ENCODE peak calls at places on chromosomes 1 and 21, in six cellular contexts. P, T, W, B, R and M are unnamed samples.

GRCh38 chr1:189939967-189940366 is 537.7 kb downstream of the BRINP3 start:
- DNase-seq in P (no peak), T (peak), W (peak), B (no peak), R (peak), M (no peak)

GRCh38 chr21:31622397-31622796 is 37.1 kb upstream of the SOD1 start:
- DNase-seq in P (no peak), T (no peak), W (no peak), B (no peak), R (no peak), M (no peak)

GRCh38 chr1:99728494-99729235 is 37.8 kb downstream of the FRRS1 start:
- DNase-seq in P (no peak), T (no peak), W (peak), B (no peak), R (peak), M (no peak)

GRCh38 chr21:31042080-31042464 is 3.8 kb upstream of the KRTAP19-8 start:
- DNase-seq in P (no peak), T (no peak), W (no peak), B (no peak), R (no peak), M (no peak)

GRCh38 chr1:211328866-211329265 is 2.2 kb downstream of the TRAF5 start:
- DNase-seq in P (no peak), T (no peak), W (no peak), B (no peak), R (no peak), M (no peak)

GRCh38 chr21:46515109-46515508 is 56.4 kb downstream of the DIP2A start:
- DNase-seq in P (no peak), T (peak), W (peak), B (peak), R (no peak), M (no peak)

GRCh38 chr1:53085405-53085804 is 23.4 kb downstream of the PODN start:
- DNase-seq in P (no peak), T (no peak), W (no peak), B (no peak), R (no peak), M (no peak)

GRCh38 chr1:39050001-39050400 is 23.9 kb downstream of the NDUFS5 start:
- DNase-seq in P (no peak), T (no peak), W (no peak), B (no peak), R (no peak), M (no peak)

GRCh38 chr1:47537966-47538365 is 100.1 kb downstream of the FOXD2 start:
- DNase-seq in P (no peak), T (no peak), W (no peak), B (no peak), R (no peak), M (no peak)

GRCh38 chr1:38455829-38456563 is 403.6 kb downstream of the RRAGC start:
- DNase-seq in P (no peak), T (no peak), W (peak), B (no peak), R (no peak), M (no peak)

GRCh38 chr21:33945652-33946270 is 30.2 kb upstream of the ATP5PO start:
- DNase-seq in P (no peak), T (no peak), W (no peak), B (no peak), R (no peak), M (no peak)

GRCh38 chr1:153848805-153849204 is 73.6 kb downstream of the SLC27A3 start:
- DNase-seq in P (no peak), T (no peak), W (no peak), B (no peak), R (no peak), M (no peak)

GRCh38 chr21:22120616-22121266 is 1122.5 kb downstream of the NCAM2 start:
- DNase-seq in P (no peak), T (peak), W (peak), B (no peak), R (peak), M (no peak)

DNA sequence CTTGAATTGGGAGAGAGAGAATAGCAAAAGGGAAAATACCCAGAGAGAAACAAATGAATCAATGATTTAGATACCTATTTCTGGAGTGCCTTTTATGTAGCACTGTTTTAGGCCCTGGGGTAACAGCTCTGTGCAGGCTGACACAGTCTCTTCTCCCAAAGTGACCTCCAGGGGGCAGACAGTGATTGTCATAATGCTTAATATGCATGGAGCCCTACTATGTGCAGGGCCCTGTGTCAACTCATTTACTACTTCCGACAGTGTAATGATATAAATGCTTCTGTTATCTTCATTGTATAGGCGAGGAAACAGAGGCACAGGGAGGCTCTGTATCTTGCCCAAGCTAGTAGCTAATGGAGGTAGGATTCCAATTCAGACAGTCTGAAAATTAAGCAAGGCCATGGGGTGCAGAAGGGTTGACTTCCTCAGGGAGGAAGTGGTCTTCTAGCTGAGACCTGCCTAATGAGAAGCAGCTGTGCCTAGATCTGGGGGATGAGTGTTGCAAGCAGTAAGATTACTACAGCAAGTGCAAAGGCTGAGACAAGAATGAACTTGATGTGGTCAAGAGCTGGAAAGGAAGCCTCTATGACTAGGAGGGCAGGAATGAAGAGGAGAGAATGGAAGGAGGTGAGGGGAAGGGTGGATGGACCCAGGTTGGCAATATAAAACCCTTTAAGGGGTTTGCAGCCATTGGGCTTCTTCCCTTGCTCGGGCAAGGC is 16.2 kb upstream of the SERINC2 start:
- DNase-seq in P (no peak), T (peak), W (peak), B (no peak), R (no peak), M (peak)
- TF ChIP-seq CTCF in P (peak), T (peak), W (peak), B (no peak), R (peak), M (peak)

GRCh38 chr1:59678065-59678808 is 136.5 kb upstream of the HOOK1 start:
- DNase-seq in P (no peak), T (no peak), W (peak), B (no peak), R (no peak), M (no peak)
- H3K4me3 ChIP-seq in P (no peak), T (no peak), W (no peak), B (no peak), R (no peak), M (no peak)

DNA sequence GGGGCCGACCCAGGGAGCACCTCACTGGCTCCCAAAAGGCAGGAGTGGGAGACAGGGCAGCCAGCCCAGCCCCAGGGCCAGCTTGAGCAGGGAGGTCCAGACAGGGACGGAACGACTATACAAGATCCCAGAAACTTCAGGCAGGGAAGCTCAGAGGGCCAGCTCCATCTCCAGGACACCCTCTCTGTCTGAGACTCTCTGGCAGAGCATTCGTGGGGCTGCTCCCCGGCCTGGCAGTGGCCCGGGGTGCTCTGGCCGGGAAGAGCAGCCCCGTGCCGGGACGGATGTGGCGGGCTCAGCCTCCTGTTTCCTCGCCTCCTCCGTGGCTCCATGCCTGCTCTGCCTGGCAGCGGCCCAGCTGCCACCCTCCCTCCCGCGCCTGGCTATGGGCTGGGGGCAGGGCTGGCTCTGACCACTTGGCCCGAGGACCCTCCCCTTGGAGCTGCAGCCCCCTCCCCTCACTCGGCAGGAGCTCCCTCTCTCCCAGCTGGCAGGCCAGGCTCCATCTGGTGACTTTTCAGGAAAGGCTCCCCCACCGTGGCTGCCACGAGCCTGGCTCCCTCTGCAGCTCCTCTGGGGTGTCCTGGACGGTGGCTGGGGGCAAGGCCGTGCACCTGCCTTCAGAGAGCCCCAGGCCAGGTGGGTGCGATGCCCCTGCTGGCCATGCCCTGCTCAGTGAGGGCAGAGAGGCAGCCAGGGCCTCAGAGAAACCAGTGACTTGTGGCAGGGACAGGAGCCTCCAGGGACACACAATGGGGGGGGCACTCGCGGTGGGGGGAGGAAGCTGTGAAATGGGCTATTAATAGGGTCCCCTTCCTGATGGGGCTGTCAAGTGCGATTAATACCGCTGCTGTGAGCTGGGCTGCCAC is 5.6 kb upstream of the PLCH2 start:
- DNase-seq in P (no peak), T (no peak), W (no peak), B (no peak), R (no peak), M (no peak)
- TF ChIP-seq CTCF in P (no peak), T (no peak), W (no peak), B (no peak), R (no peak), M (no peak)

DNA sequence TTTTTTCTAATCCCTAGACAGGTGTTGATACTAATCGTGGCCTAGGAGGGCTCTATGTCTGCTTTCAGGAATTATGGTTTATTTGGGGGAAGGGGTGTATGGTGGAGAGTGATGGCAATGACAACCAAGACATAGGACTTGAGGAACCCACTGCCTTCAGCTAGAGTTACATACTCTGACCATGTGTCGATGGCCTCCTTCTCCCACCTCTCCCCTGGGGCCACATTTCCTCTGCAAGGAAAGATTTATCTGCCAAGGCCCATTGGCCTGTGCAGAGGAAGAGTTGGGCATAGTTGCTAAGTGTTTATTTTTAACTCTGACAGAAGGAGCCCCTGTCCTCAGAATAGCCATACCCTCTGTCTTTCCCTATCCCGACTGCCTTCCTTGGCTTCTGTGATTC is 9.4 kb downstream of the MAPKAPK2 start:
- DNase-seq in P (no peak), T (no peak), W (no peak), B (no peak), R (no peak), M (no peak)
- H3K4me3 ChIP-seq in P (no peak), T (no peak), W (no peak), B (no peak), R (no peak), M (no peak)

DNA sequence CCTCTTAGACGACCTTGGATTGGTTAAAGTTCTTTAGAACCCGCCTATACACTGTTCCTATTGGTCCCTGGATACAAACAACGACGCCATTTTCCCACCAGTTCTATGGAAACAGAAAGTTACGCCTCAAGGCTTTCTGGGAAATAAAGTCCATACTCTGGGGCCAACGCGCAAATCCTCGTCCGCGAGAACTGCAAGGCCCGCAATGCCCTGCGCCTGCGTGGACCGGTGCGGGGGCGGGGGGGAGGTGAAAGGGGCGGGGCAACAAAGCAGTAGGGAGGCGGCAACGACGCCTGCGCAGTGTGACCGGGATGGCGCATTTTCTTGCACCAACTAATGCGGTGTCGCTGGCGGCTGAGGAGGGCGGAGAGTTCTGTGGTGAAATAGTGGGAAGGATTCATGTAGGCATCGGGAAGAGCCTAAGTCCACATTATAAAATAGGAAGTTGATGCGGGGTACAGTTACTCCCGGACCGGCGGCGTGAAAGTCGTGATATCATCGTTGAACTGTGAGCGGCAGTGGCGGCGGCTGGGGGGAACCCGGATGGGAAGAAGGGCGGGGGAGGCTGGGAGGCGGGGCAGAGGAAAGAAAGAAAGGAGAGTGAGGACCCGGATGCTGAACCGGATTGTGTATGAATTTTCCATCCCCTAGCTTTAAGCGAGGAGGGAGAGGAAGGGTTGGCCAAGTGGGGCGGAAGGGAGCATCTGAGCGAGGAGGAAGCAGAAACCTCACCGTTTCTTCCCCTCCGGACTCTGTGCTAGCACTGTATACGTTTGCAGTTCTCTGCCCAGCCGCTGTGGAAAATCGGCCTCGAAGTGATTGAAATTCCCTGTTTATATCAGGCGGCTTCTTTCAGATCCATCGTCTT is at the start of gene GGPS1:
- DNase-seq in P (peak), T (peak), W (peak), B (peak), R (peak), M (peak)
- TF ChIP-seq CTCF in P (no peak), T (no peak), W (no peak), B (no peak), R (no peak), M (no peak)

DNA sequence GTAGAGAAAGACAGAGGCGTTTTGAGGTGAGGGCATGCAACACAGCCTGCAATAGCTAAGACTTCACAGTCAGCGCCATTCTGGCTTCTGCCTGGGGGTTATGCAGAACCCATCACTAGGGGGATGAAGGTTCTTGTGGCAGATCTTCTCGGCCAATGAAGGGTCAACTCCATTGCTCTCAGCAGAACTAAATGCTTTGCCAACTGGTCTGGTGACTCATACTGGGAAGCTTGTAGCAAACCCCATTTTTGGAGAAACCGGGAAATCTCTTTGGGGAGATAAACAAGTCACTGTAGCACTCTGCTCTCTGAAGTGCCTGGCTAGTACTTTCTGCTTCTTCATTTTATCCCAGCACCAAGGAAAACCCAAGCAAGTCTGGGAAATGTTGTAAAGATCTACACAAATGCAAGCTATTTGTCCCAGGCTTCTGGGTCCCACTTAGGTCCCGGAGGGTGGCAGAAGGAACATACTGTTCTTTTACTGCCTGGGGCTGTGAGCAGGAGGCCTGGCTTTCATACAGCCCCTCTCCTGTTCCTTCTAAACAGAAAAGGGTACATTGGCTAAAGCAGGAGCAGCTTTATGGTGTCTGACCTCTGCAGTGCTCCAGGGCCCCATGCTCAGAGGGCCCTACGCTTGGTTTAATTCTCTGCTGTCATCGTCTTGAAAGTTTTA is 28.8 kb downstream of the SHISA4 start:
- DNase-seq in P (no peak), T (peak), W (peak), B (peak), R (no peak), M (peak)
- H3K4me3 ChIP-seq in P (no peak), T (no peak), W (no peak), B (no peak), R (no peak), M (no peak)

GRCh38 chr1:14614326-14614725 is 15.8 kb downstream of the KAZN start:
- DNase-seq in P (no peak), T (no peak), W (no peak), B (no peak), R (no peak), M (no peak)

GRCh38 chr1:14608308-14608707 is 9.8 kb downstream of the KAZN start:
- DNase-seq in P (no peak), T (no peak), W (no peak), B (no peak), R (peak), M (no peak)

GRCh38 chr1:14612281-14612680 is 13.8 kb downstream of the KAZN start:
- DNase-seq in P (no peak), T (no peak), W (no peak), B (no peak), R (no peak), M (no peak)

GRCh38 chr1:14613915-14614314 is 15.4 kb downstream of the KAZN start:
- DNase-seq in P (no peak), T (no peak), W (no peak), B (no peak), R (no peak), M (no peak)

GRCh38 chr1:14611792-14612191 is 13.3 kb downstream of the KAZN start:
- DNase-seq in P (no peak), T (no peak), W (no peak), B (no peak), R (no peak), M (no peak)
- TF ChIP-seq CTCF in P (no peak), T (no peak), W (no peak), B (no peak), R (no peak), M (no peak)